ENCODE peak calls at places on chromosomes 16 and 17, in nine cellular contexts. X is PC-9; C is upper lobe of right lung; N is CD8-positive, alpha-beta memory T cell; M is fibroblast of lung; U is thoracic aorta; Y is uterus; D is AG04450; L is GM23338. B is an unnamed sample.

GRCh38 chr17:33482636-33483035 is 189.5 kb upstream of the ASIC2 start:
- DNase-seq in X (no peak), C (no peak), N (no peak), M (no peak), U (no peak), Y (no peak), D (no peak), L (no peak), B (no peak)

GRCh38 chr16:19881783-19882182 is 2.9 kb downstream of the GPRC5B start:
- DNase-seq in X (no peak), C (no peak), N (no peak), M (no peak), U (no peak), Y (no peak), D (no peak), L (no peak), B (no peak)

GRCh38 chr17:28145348-28145747 is 102.9 kb downstream of the NLK start:
- DNase-seq in X (no peak), C (no peak), N (no peak), M (no peak), U (no peak), Y (no peak), D (no peak), L (no peak), B (no peak)

GRCh38 chr16:68388124-68388523 is 60.2 kb downstream of the SMPD3 start:
- DNase-seq in X (no peak), C (no peak), N (no peak), M (no peak), U (no peak), Y (no peak), D (no peak), L (no peak), B (no peak)

GRCh38 chr17:19024101-19025078 is 19.8 kb upstream of the FAM83G start:
- DNase-seq in X (peak), C (peak), N (peak), M (no peak), U (no peak), Y (no peak), D (no peak), L (no peak), B (peak)

GRCh38 chr16:35795361-35796029 is 2336.1 kb downstream of the TP53TG3F start:
- DNase-seq in X (no peak), C (peak), N (no peak), M (no peak), U (no peak), Y (no peak), D (no peak), L (no peak), B (no peak)

GRCh38 chr17:67434061-67434525 is 57.0 kb downstream of the PITPNC1 start:
- DNase-seq in X (no peak), C (peak), N (peak), M (no peak), U (no peak), Y (no peak), D (no peak), L (no peak), B (no peak)

GRCh38 chr16:17283022-17283421 is 187.7 kb downstream of the XYLT1 start:
- DNase-seq in X (no peak), C (no peak), N (no peak), M (no peak), U (no peak), Y (no peak), D (no peak), L (no peak), B (no peak)

GRCh38 chr17:17824119-17824779 is 12.5 kb downstream of the SREBF1 start:
- DNase-seq in X (no peak), C (no peak), N (no peak), M (no peak), U (no peak), Y (peak), D (no peak), L (no peak), B (no peak)

GRCh38 chr16:84180519-84181140 is 6.2 kb downstream of the TAF1C start:
- DNase-seq in X (no peak), C (peak), N (no peak), M (no peak), U (no peak), Y (no peak), D (no peak), L (no peak), B (no peak)

GRCh38 chr17:30472238-30472890 is 4.8 kb upstream of the GOSR1 start:
- DNase-seq in X (no peak), C (no peak), N (no peak), M (no peak), U (no peak), Y (no peak), D (no peak), L (no peak), B (no peak)

GRCh38 chr17:3556905-3557767 is 476 bp downstream of the TRPV3 start:
- DNase-seq in X (no peak), C (no peak), N (no peak), M (no peak), U (no peak), Y (no peak), D (no peak), L (no peak), B (no peak)

GRCh38 chr17:31078290-31078689 is 16.5 kb upstream of the NF1 start:
- DNase-seq in X (no peak), C (no peak), N (no peak), M (no peak), U (no peak), Y (no peak), D (no peak), L (no peak), B (no peak)

GRCh38 chr16:24013733-24014645 is 178.2 kb downstream of the PRKCB start:
- DNase-seq in X (no peak), C (no peak), N (peak), M (no peak), U (no peak), Y (no peak), D (no peak), L (no peak), B (no peak)

GRCh38 chr17:6648181-6648580 is 3.2 kb downstream of the MED31 start:
- DNase-seq in X (no peak), C (no peak), N (no peak), M (no peak), U (no peak), Y (no peak), D (no peak), L (peak), B (no peak)

GRCh38 chr17:51869387-51869786 is 289.1 kb downstream of the CA10 start:
- DNase-seq in X (no peak), C (no peak), N (no peak), M (no peak), U (no peak), Y (no peak), D (no peak), L (peak), B (no peak)

GRCh38 chr17:59783221-59784016 is 76.0 kb downstream of the VMP1 start:
- DNase-seq in X (peak), C (no peak), N (no peak), M (peak), U (no peak), Y (no peak), D (no peak), L (no peak), B (no peak)

GRCh38 chr17:45132302-45132568 is at the start of gene PLCD3:
- DNase-seq in X (no peak), C (no peak), N (no peak), M (no peak), U (no peak), Y (no peak), D (no peak), L (no peak), B (no peak)

GRCh38 chr16:19295393-19295792 is 9.9 kb downstream of the CLEC19A start:
- DNase-seq in X (no peak), C (no peak), N (no peak), M (no peak), U (no peak), Y (no peak), D (no peak), L (no peak), B (no peak)

GRCh38 chr16:2969545-2970521 is 685 bp downstream of the PAQR4 start:
- DNase-seq in X (peak), C (peak), N (peak), M (peak), U (no peak), Y (no peak), D (peak), L (peak), B (no peak)

DNA sequence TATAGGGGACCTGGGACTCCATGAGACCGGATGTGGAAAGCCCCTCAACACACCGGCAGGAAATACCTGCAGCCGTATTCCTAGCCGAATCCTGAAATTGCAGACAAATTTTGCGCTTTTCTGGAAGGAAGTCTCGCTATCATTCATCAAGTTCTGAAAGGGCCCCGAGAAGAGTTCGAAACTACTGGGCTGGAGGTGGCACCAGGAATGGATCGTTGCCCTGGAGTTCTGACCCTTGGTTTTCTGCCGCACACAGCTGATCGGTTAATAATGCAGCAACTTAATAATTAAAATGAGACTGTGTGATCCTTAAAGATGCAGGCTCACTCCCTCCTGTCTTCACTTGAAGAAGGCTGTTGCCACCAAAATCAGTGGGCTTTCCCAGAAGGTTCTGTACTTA is 55.7 kb upstream of the MRTFB start:
- DNase-seq in X (no peak), C (no peak), N (no peak), M (no peak), U (no peak), Y (no peak), D (no peak), L (no peak), B (no peak)
- H3K27ac ChIP-seq in X (peak), C (peak), N (no peak), M (peak), U (peak), Y (peak), D (peak), L (no peak), B (no peak)

GRCh38 chr16:49838361-49838638 is 17.6 kb downstream of the ZNF423 start:
- DNase-seq in X (no peak), C (no peak), N (no peak), M (no peak), U (no peak), Y (no peak), D (no peak), L (peak), B (no peak)

GRCh38 chr16:49836668-49837067 is 19.2 kb downstream of the ZNF423 start:
- DNase-seq in X (no peak), C (no peak), N (no peak), M (no peak), U (no peak), Y (no peak), D (no peak), L (no peak), B (no peak)

GRCh38 chr16:49837673-49838360 is 18.1 kb downstream of the ZNF423 start:
- DNase-seq in X (no peak), C (no peak), N (no peak), M (no peak), U (no peak), Y (no peak), D (no peak), L (no peak), B (no peak)

GRCh38 chr16:49838639-49839461 is 17.1 kb downstream of the ZNF423 start:
- DNase-seq in X (no peak), C (no peak), N (no peak), M (no peak), U (no peak), Y (no peak), D (no peak), L (peak), B (no peak)

GRCh38 chr16:49839462-49839825 is 16.5 kb downstream of the ZNF423 start:
- DNase-seq in X (no peak), C (no peak), N (no peak), M (no peak), U (no peak), Y (no peak), D (no peak), L (peak), B (no peak)
- H3K27ac ChIP-seq in X (no peak), C (no peak), N (no peak), M (no peak), U (no peak), Y (no peak), D (no peak), L (no peak), B (no peak)

DNA sequence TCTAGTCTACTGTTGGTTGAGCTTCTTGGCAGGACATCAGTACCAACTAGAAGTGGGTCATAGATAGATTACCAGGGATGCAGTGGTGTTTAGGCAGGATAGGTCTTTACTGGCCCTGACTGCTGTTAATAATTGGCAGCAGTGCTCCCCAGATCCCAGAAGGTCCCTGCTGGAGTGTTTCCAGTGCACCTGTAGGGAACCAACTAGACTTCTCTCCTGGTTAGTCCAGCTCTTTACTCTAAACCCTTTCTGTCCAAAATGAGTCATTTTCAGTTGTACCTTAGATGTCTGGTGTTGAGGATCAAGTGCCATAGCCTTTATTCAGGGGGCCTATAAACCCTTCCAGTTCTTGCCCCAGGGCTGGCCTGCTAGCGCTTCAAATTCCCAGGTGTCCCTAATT is 8.7 kb downstream of the POLR2C start:
- DNase-seq in X (no peak), C (no peak), N (no peak), M (no peak), U (no peak), Y (no peak), D (no peak), L (no peak), B (no peak)
- H3K27ac ChIP-seq in X (no peak), C (peak), N (no peak), M (no peak), U (no peak), Y (peak), D (no peak), L (peak), B (no peak)

GRCh38 chr17:35227546-35227945 is 15.3 kb upstream of the SLFN5 start:
- DNase-seq in X (no peak), C (no peak), N (no peak), M (no peak), U (no peak), Y (no peak), D (no peak), L (no peak), B (no peak)
- H3K27ac ChIP-seq in X (no peak), C (no peak), N (no peak), M (no peak), U (no peak), Y (no peak), D (no peak), L (no peak), B (no peak)

DNA sequence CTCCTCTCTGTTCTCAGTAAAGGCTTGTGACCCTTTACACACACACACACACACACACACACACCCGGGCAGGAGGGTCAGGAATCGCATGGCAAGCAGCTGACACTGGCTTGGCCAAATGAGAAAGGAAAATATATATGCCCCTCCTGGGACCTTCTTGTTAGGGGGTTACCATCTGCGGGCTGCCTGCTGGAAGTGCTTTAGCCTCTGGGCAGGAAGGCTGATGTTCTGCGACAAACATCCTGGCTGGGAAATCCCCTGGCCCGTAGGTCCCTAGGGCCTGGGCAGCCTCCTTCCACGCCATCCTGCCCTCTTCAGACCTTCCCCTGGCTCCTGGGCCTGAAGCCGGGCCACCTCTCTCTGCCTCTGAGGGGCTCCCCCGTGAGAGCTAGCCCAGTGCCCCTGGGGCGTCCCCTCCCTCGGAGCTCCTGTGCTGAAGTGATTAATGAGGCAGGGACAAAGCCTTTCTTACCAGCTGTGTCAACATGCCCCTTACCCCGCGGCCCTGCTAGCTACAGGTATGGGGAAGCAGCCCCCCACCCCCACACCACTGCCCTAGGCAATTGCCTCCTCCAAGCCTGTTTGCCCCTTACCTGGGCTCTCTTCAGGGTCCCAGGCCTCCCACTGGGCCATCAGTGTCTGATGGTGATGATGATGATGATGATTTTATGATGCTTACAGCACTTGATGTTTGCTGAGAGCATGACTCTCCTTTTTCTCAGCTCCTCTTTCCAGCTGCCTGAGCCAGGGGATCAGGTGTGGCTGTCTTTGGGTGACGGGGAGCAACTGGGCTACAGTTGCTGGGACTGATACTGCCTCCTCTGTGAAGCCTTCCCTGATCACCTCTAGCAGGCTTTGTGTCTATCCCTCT is 32.8 kb upstream of the ETV4 start:
- DNase-seq in X (peak), C (no peak), N (no peak), M (peak), U (no peak), Y (no peak), D (no peak), L (peak), B (no peak)
- H3K27ac ChIP-seq in X (peak), C (no peak), N (no peak), M (no peak), U (no peak), Y (no peak), D (peak), L (no peak), B (peak)

DNA sequence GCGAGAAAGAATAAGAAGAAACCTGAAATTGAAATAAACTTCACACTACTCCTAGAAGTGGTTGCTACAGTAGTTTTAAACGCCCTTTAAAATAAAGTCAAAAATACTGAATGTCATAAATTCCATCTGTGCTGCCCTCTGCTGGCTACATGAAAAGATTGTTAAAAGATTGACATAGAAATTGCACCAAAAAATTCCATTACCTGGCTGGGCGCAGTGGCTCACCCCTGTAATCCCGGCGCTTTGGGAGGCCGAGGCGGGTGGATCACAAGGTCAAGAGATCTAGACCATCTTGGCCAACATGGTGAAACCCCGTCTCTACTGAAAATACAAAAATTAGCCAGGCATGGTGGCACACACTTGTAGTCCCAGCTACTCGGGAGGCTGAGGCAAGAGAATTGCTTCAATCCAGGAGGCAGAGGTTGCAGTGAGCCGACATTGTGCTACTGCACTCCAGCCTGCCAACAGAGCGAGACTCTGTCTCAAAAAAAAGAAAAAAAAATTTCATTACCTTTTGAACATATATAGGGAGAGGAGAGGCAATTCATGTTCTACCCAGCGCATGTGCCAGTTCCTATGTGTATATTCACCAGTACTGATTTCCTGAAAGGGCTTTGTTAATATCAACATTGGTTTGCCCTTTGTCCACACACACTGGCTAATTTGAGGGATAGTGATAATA is 36.5 kb downstream of the CYTH1 start:
- DNase-seq in X (peak), C (no peak), N (peak), M (peak), U (no peak), Y (no peak), D (no peak), L (peak), B (no peak)
- H3K27ac ChIP-seq in X (no peak), C (no peak), N (no peak), M (no peak), U (no peak), Y (no peak), D (no peak), L (no peak), B (no peak)

GRCh38 chr16:69861276-69862030 is 89.7 kb upstream of the CLEC18A start:
- DNase-seq in X (no peak), C (no peak), N (no peak), M (peak), U (peak), Y (peak), D (peak), L (no peak), B (no peak)

GRCh38 chr16:69859105-69859969 is 91.8 kb upstream of the CLEC18A start:
- DNase-seq in X (no peak), C (no peak), N (no peak), M (no peak), U (no peak), Y (no peak), D (no peak), L (peak), B (no peak)

GRCh38 chr16:69860233-69861231 is 90.6 kb upstream of the CLEC18A start:
- DNase-seq in X (no peak), C (no peak), N (no peak), M (no peak), U (no peak), Y (no peak), D (no peak), L (no peak), B (no peak)

GRCh38 chr16:69855587-69855986 is 93.5 kb downstream of the WWP2 start:
- DNase-seq in X (no peak), C (no peak), N (no peak), M (no peak), U (no peak), Y (no peak), D (no peak), L (no peak), B (no peak)

GRCh38 chr16:69858196-69859104 is 92.7 kb upstream of the CLEC18A start:
- DNase-seq in X (no peak), C (no peak), N (no peak), M (no peak), U (no peak), Y (no peak), D (no peak), L (peak), B (no peak)
- H3K27ac ChIP-seq in X (peak), C (no peak), N (no peak), M (no peak), U (peak), Y (no peak), D (no peak), L (peak), B (no peak)

DNA sequence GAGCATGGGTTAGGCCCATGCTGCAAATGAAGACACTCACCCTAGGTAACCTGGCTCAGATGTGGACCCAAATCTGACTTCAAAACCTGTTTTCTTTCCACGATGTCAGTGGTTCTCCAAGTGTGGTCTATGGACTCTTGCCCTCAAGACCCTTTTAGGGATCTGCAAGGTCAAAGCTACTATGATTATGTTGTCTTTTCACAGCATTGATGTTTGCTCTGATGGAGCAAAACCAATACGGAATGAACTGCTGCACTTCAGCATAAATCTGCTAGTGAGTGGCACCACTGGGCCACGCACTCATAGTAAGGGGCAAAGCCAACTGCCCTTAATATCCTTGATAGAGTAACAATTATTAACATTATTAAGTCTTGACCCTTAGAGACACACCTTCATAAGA is 21.6 kb upstream of the TRIM25 start:
- DNase-seq in X (no peak), C (no peak), N (no peak), M (no peak), U (no peak), Y (no peak), D (no peak), L (no peak), B (no peak)
- H3K27ac ChIP-seq in X (no peak), C (no peak), N (no peak), M (no peak), U (no peak), Y (no peak), D (no peak), L (no peak), B (no peak)

GRCh38 chr16:89314858-89315257 is 97.4 kb downstream of the ZNF778 start:
- DNase-seq in X (no peak), C (no peak), N (no peak), M (no peak), U (no peak), Y (no peak), D (no peak), L (no peak), B (no peak)

GRCh38 chr16:89315791-89316581 is 98.5 kb downstream of the ZNF778 start:
- DNase-seq in X (peak), C (no peak), N (peak), M (peak), U (no peak), Y (peak), D (no peak), L (no peak), B (peak)

GRCh38 chr16:89314357-89314756 is 96.9 kb downstream of the ZNF778 start:
- DNase-seq in X (no peak), C (no peak), N (peak), M (no peak), U (no peak), Y (no peak), D (no peak), L (no peak), B (no peak)

GRCh38 chr16:89316701-89317100 is 99.2 kb downstream of the ZNF778 start:
- DNase-seq in X (no peak), C (no peak), N (no peak), M (no peak), U (no peak), Y (no peak), D (no peak), L (no peak), B (no peak)

GRCh38 chr16:89315271-89315670 is 97.8 kb downstream of the ZNF778 start:
- DNase-seq in X (no peak), C (no peak), N (no peak), M (no peak), U (no peak), Y (no peak), D (no peak), L (no peak), B (no peak)
- H3K27ac ChIP-seq in X (peak), C (peak), N (peak), M (peak), U (no peak), Y (no peak), D (peak), L (no peak), B (peak)

B was measured in epithelial cell of prostate.